ENCODE peak calls at places on chromosomes 13 and 19, in four cellular contexts. G, Z, U and C are unnamed samples.

GRCh38 chr19:41416194-41416674 is 10.9 kb downstream of the B3GNT8 start:
- DNase-seq in U (no peak), Z (no peak), G (no peak), C (no peak)

GRCh38 chr13:95660981-95661581 is 15.9 kb upstream of the DNAJC3 start:
- DNase-seq in U (no peak), Z (peak), G (peak), C (no peak)

GRCh38 chr19:34261335-34262109 is 7.2 kb downstream of the GARRE1 start:
- DNase-seq in U (no peak), Z (peak), G (no peak), C (no peak)

GRCh38 chr19:47093254-47093653 is 20.3 kb downstream of the ZC3H4 start:
- DNase-seq in Z (no peak), U (no peak), G (no peak), C (no peak)

GRCh38 chr19:45641274-45642105 is 2.3 kb upstream of the EML2 start:
- DNase-seq in U (peak), G (peak), Z (peak), C (peak)

GRCh38 chr19:45305421-45305820 is 17.3 kb downstream of the CKM start:
- DNase-seq in Z (peak), G (no peak), U (no peak), C (no peak)

GRCh38 chr19:44757735-44758505 is 9.4 kb downstream of the BCL3 start:
- DNase-seq in U (no peak), G (no peak), Z (peak), C (no peak)

GRCh38 chr19:55069137-55069858 is 6.3 kb upstream of the RDH13 start:
- DNase-seq in G (peak), U (no peak), Z (peak), C (no peak)

GRCh38 chr19:57664269-57665127 is 4.2 kb upstream of the ZSCAN4 start:
- DNase-seq in G (peak), U (no peak), Z (peak), C (peak)

GRCh38 chr19:43639507-43640423 is at the start of gene CADM4:
- DNase-seq in Z (peak), G (peak), U (peak), C (no peak)

GRCh38 chr19:36140289-36141038 is 598 bp downstream of the CAPNS1 start:
- DNase-seq in G (peak), U (peak), Z (peak), C (peak)

GRCh38 chr19:43726736-43727592 is 11.1 kb downstream of the IRGC start:
- DNase-seq in U (no peak), G (no peak), Z (no peak), C (no peak)

GRCh38 chr19:45448887-45449299 is 18.9 kb upstream of the FOSB start:
- DNase-seq in Z (no peak), U (no peak), G (no peak), C (no peak)

GRCh38 chr19:21505459-21506393 is at the start of gene ZNF429:
- DNase-seq in Z (peak), G (peak), U (peak), C (peak)

GRCh38 chr13:74132152-74132767 is 1.9 kb downstream of the KLF12 start:
- DNase-seq in G (no peak), Z (peak), U (peak), C (no peak)

GRCh38 chr19:10508707-10509106 is 5.6 kb upstream of the KEAP1 start:
- DNase-seq in U (no peak), Z (no peak), G (no peak), C (no peak)

GRCh38 chr13:39329182-39329639 is 273.8 kb downstream of the LHFPL6 start:
- DNase-seq in U (no peak), Z (peak), G (no peak), C (no peak)

GRCh38 chr13:25733061-25733491 is 318.7 kb downstream of the SHISA2 start:
- DNase-seq in U (no peak), G (no peak), Z (no peak), C (no peak)

GRCh38 chr13:26759907-26760834 is at the start of gene GPR12:
- DNase-seq in Z (peak), U (no peak), G (peak), C (no peak)

GRCh38 chr19:10290439-10290875 is 705 bp downstream of the ICAM5 start:
- DNase-seq in G (no peak), Z (peak), U (no peak), C (no peak)

GRCh38 chr13:40665754-40666057 is 735 bp downstream of the FOXO1 start:
- DNase-seq in G (no peak), U (no peak), Z (no peak), C (no peak)

GRCh38 chr19:41821003-41821735 is 23.3 kb downstream of the LYPD4 start:
- DNase-seq in G (peak), Z (peak), U (peak), C (peak)

GRCh38 chr13:51467730-51468129 is 14.9 kb upstream of the INTS6 start:
- DNase-seq in G (no peak), U (no peak), Z (no peak), C (no peak)

GRCh38 chr19:45630463-45630862 is 8.7 kb downstream of the EML2 start:
- DNase-seq in Z (peak), U (no peak), G (peak), C (no peak)

GRCh38 chr19:46254776-46255175 is 25.2 kb downstream of the IGFL1 start:
- DNase-seq in U (no peak), Z (no peak), G (no peak), C (no peak)

GRCh38 chr19:30144242-30144758 is 202.3 kb downstream of the URI1 start:
- DNase-seq in U (no peak), G (no peak), Z (no peak), C (no peak)

GRCh38 chr13:74576504-74576903 is 442.3 kb upstream of the KLF12 start:
- DNase-seq in G (no peak), Z (no peak), U (no peak), C (no peak)